ENCODE peak calls at places on chromosomes 7 and 10, in nine cellular contexts. N is BJ, Q is IMR-90, M is bronchial epithelial cell, J is endothelial cell of umbilical vein, C is epithelial cell of proximal tubule, S is GM12865, F is fibroblast of lung, V is right cardiac atrium. U is an unnamed sample.

GRCh38 chr7:21996641-21997040 is 50.9 kb upstream of the CDCA7L start:
- DNase-seq in N (no peak), Q (peak), M (peak), J (peak), C (no peak), S (no peak), F (peak), V (no peak), U (no peak)

GRCh38 chr10:98321203-98321780 is 53.3 kb upstream of the LOXL4 start:
- DNase-seq in N (no peak), Q (no peak), M (no peak), J (no peak), C (no peak), S (no peak), F (no peak), V (no peak), U (no peak)

GRCh38 chr7:151143261-151144015 is 24.1 kb downstream of the GBX1 start:
- DNase-seq in N (no peak), Q (no peak), M (no peak), J (no peak), C (no peak), S (no peak), F (peak), V (no peak), U (no peak)

GRCh38 chr10:56605043-56605442 is 244.0 kb upstream of the ZWINT start:
- DNase-seq in N (no peak), Q (no peak), M (no peak), J (no peak), C (no peak), S (no peak), F (no peak), V (no peak), U (no peak)

GRCh38 chr7:98988641-98989040 is 110.3 kb downstream of the TRRAP start:
- DNase-seq in N (no peak), Q (no peak), M (no peak), J (no peak), C (no peak), S (no peak), F (no peak), V (no peak), U (no peak)

GRCh38 chr10:71720304-71720672 is 710 bp upstream of the C10orf105 start:
- DNase-seq in N (no peak), Q (no peak), M (no peak), J (no peak), C (no peak), S (no peak), F (no peak), V (no peak), U (no peak)

GRCh38 chr10:86023336-86023735 is 343.3 kb downstream of the GRID1 start:
- DNase-seq in N (no peak), Q (no peak), M (no peak), J (no peak), C (no peak), S (no peak), F (no peak), V (no peak), U (no peak)

GRCh38 chr7:2508327-2509231 is 11.0 kb upstream of the LFNG start:
- DNase-seq in N (peak), Q (peak), M (peak), J (no peak), C (no peak), S (peak), F (no peak), V (peak), U (peak)

GRCh38 chr10:60732240-60733188 is 45.8 kb upstream of the CDK1 start:
- DNase-seq in N (no peak), Q (no peak), M (peak), J (no peak), C (no peak), S (peak), F (no peak), V (no peak), U (no peak)

GRCh38 chr7:128838981-128839731 is 8.9 kb downstream of the FLNC start:
- DNase-seq in N (no peak), Q (no peak), M (no peak), J (no peak), C (no peak), S (no peak), F (no peak), V (no peak), U (no peak)

GRCh38 chr7:17158261-17158660 is 140.2 kb upstream of the AHR start:
- DNase-seq in N (no peak), Q (no peak), M (peak), J (no peak), C (no peak), S (no peak), F (no peak), V (no peak), U (no peak)

GRCh38 chr10:133357293-133358151 is at the start of gene FUOM:
- DNase-seq in N (no peak), Q (peak), M (no peak), J (peak), C (no peak), S (peak), F (peak), V (peak), U (no peak)

GRCh38 chr10:30098624-30099023 is 39.2 kb upstream of the JCAD start:
- DNase-seq in N (peak), Q (peak), M (peak), J (peak), C (no peak), S (no peak), F (peak), V (no peak), U (peak)

GRCh38 chr10:58157076-58157766 is 110.5 kb downstream of the IPMK start:
- DNase-seq in N (peak), Q (peak), M (peak), J (no peak), C (peak), S (no peak), F (peak), V (no peak), U (peak)

GRCh38 chr10:65720901-65721300 is 1204.9 kb upstream of the LRRTM3 start:
- DNase-seq in N (no peak), Q (no peak), M (no peak), J (no peak), C (no peak), S (no peak), F (peak), V (no peak), U (no peak)
- H3K4me3 ChIP-seq in N (no peak), Q (no peak), M (no peak), J (no peak), C (no peak), S (no peak), F (no peak), V (no peak), U (no peak)

DNA sequence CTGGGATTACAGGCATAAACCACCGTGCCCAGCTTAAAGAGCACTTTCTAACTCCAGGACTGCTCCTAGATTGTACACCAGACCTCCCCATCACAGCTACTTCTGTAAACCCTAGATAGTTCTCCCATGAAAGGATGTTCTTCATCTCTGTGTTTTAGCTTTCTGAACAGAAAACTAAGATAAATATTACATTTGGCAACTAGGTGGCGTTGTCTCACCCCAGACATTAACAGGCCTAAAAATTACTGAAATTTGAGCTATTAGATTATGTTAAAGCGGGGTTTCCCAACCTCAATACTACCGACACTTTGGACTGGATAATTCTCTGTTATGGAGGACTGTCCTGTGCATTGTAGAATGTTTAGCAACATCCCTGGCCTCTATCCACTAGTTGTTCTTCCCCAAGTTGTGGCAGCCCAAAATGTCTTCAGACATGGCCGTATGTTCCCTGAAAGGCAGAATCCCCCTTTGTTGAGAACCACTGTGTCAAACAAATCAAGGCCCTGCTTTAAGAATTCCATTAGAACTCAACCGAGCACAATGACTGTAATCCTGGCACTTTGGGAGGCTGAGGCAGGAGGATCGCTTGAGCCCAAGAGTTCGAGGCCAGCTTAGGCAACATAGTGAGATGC is 19.1 kb downstream of the ATOH7 start:
- DNase-seq in N (no peak), Q (peak), M (peak), J (peak), C (no peak), S (peak), F (peak), V (no peak), U (no peak)
- H3K4me3 ChIP-seq in N (no peak), Q (no peak), M (no peak), J (no peak), C (no peak), S (no peak), F (no peak), V (no peak), U (no peak)

GRCh38 chr10:46301056-46301645 is 14.4 kb downstream of the ANTXRL start:
- DNase-seq in N (no peak), Q (no peak), M (no peak), J (no peak), C (no peak), S (no peak), F (no peak), V (peak), U (no peak)

GRCh38 chr10:46297406-46298204 is 10.8 kb downstream of the ANTXRL start:
- DNase-seq in N (no peak), Q (no peak), M (no peak), J (no peak), C (no peak), S (no peak), F (no peak), V (peak), U (no peak)

GRCh38 chr10:46299267-46299530 is 12.4 kb downstream of the ANTXRL start:
- DNase-seq in N (no peak), Q (no peak), M (no peak), J (no peak), C (no peak), S (no peak), F (no peak), V (peak), U (no peak)

GRCh38 chr10:46298346-46299266 is 11.8 kb downstream of the ANTXRL start:
- DNase-seq in N (no peak), Q (no peak), M (no peak), J (no peak), C (no peak), S (no peak), F (no peak), V (no peak), U (no peak)

DNA sequence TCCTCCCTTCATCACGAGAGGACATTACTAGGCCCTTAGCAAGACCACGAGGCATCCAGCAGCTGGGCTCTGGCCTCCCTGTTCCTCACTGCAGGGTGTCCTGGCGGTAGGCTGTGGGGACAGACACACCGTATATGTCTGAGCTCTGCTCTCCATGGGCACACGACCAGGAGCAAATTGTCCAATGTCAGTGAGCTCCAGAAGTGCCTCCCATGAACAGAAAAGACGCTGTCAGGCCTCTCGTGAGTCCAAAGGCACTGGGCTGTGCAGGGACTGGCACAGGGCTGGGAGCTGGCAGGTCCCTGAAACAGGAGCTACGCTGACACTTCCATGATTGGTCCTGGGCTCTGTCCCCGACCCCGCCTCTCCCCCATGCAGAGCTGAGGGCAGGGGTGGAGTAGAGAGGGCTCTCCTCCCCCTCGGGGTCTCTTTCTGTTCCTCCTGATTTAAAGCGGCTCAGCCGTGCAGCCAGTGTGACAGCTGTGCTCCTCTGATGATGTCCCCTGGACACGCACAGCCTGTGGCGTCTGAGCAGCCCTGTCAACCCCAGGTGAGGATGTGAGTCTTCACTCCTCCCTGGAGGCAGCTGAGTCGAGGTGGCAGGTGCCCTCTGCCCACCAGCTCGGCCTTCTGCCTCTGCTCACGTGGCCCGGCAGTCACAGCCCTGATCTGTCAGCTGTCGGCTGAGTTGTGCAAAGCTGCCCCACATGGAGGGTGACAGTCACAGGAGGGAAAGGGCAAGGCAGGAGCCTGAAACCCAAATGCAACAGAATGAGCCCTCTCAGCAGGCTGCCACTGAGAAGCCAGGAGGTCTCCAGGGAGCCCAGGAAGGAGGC is 13.0 kb downstream of the ANTXRL start:
- DNase-seq in N (no peak), Q (no peak), M (no peak), J (no peak), C (no peak), S (no peak), F (no peak), V (peak), U (no peak)
- H3K4me3 ChIP-seq in N (no peak), Q (no peak), M (no peak), J (no peak), C (no peak), S (no peak), F (no peak), V (no peak), U (no peak)

DNA sequence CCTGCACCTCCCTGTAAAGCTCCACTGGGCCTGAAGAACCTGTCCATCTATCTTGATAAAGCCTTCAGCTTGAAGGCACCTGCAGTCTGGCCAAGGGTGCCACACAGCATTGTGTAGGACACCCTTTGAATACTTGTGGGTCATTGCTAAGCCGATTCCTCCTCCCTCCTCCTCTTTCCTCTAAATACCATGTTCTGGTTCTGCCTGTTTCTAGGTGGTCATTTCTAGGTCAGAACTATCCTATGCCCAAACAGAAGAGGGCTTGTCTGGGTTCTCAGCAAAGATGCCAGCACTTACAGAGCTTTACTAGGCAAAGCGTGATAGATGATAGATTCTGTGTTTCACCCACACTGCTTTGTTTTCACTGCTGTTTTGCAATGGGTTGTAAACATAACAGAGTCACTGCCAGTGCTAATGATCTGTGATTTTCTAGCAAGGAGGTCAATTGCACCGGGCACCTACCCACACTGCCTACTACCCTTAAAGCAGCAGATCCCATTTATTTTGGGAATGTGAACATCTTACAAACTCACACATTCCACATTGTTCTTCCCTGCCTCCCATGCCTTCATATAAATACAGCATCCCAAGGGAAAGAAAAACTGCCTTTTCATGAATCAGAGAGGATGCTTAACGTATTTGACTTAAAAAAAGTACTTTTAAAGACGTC is 279.1 kb upstream of the PITRM1 start:
- DNase-seq in N (no peak), Q (no peak), M (no peak), J (no peak), C (peak), S (no peak), F (no peak), V (no peak), U (no peak)
- H3K4me3 ChIP-seq in N (no peak), Q (no peak), M (no peak), J (no peak), C (no peak), S (no peak), F (peak), V (no peak), U (no peak)

GRCh38 chr7:93476491-93477344 is 97.8 kb downstream of the CALCR start:
- DNase-seq in N (no peak), Q (no peak), M (no peak), J (no peak), C (no peak), S (no peak), F (no peak), V (no peak), U (no peak)
- H3K4me3 ChIP-seq in N (no peak), Q (no peak), M (no peak), J (no peak), C (no peak), S (no peak), F (no peak), V (no peak), U (no peak)

GRCh38 chr10:3811331-3811870 is 26.4 kb upstream of the KLF6 start:
- DNase-seq in N (no peak), Q (peak), M (peak), J (peak), C (peak), S (peak), F (peak), V (peak), U (no peak)
- H3K4me3 ChIP-seq in N (no peak), Q (peak), M (no peak), J (no peak), C (peak), S (peak), F (no peak), V (no peak), U (no peak)

GRCh38 chr7:149422065-149422913 is 38.6 kb downstream of the ZNF777 start:
- DNase-seq in N (no peak), Q (peak), M (peak), J (peak), C (no peak), S (peak), F (peak), V (peak), U (no peak)

GRCh38 chr7:149420006-149420405 is 40.9 kb downstream of the ZNF777 start:
- DNase-seq in N (no peak), Q (no peak), M (no peak), J (no peak), C (no peak), S (no peak), F (no peak), V (no peak), U (no peak)

GRCh38 chr7:149427096-149427680 is 33.7 kb downstream of the ZNF777 start:
- DNase-seq in N (no peak), Q (no peak), M (no peak), J (no peak), C (no peak), S (no peak), F (no peak), V (no peak), U (no peak)

GRCh38 chr7:149422914-149423285 is 38.0 kb downstream of the ZNF777 start:
- DNase-seq in N (no peak), Q (no peak), M (no peak), J (peak), C (no peak), S (no peak), F (no peak), V (peak), U (no peak)

GRCh38 chr7:149423441-149423970 is 37.4 kb downstream of the ZNF777 start:
- DNase-seq in N (no peak), Q (no peak), M (peak), J (peak), C (no peak), S (no peak), F (no peak), V (peak), U (no peak)
- H3K4me3 ChIP-seq in N (no peak), Q (no peak), M (peak), J (no peak), C (no peak), S (no peak), F (no peak), V (peak), U (no peak)

GRCh38 chr7:37449621-37450020 is 957 bp upstream of the ELMO1 start:
- DNase-seq in N (no peak), Q (no peak), M (no peak), J (no peak), C (no peak), S (no peak), F (no peak), V (no peak), U (no peak)
- H3K4me3 ChIP-seq in N (no peak), Q (no peak), M (no peak), J (no peak), C (no peak), S (peak), F (no peak), V (peak), U (no peak)

DNA sequence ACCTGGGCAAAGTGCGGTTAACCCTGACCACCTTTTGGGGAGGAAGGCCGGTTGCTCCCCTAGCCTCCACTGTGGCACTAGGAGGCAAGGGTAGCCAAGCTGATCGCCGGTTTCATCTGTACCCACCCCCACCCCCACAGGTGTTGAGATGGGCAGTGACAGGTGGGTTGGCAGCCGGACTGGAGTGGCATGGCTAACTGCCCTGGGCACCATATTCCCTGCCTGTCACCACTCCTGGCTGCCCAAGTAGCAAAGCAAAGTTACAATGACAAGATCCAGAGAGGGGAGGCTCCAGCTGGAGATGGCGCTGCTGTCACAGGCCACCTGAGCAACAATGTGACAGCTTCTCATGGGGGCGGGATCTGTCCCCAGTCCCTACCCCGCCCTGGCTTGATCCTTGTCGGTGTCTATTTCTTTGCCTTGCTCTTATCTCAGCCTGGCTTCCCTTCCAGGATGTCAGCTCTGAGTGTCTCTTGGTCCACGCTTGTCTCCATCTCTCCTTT is 27.0 kb upstream of the BMS1 start:
- DNase-seq in N (no peak), Q (no peak), M (no peak), J (no peak), C (no peak), S (no peak), F (no peak), V (no peak), U (no peak)
- H3K4me3 ChIP-seq in N (no peak), Q (no peak), M (no peak), J (no peak), C (no peak), S (no peak), F (no peak), V (no peak), U (no peak)

DNA sequence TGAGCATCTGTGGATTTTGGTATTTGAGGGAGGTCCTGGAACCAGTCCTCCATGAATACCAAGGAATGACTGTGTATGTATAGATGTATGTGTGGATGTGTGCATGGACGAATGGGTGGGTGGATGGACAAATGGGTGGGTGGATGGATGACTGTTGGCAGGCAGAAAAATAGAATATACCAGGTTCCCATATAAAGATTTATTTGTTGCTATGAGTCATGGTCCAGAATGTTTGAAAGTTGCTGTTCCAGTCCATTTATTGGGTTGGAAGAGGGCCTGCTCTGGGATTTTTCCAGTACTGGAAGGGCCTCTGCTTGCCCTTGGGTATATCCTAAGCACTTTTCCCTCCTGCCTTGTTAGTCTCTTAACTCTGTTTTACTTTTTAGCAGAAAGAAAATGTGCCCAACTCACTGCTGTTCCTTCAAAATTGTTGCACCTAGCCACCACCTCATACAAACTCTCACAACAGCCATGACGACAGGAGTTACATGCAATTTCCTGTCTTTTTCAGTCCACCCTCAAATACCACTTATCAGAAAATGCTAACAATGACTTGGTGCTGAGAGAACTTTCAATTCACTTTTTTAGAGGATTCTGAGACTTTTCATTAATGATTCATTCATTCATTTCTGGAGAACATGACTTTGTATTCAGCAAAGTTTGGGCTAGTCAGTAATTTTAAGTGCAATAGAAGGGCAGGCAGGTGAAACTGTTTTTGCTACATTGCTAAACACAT is 108.1 kb downstream of the EEPD1 start:
- DNase-seq in N (no peak), Q (peak), M (no peak), J (no peak), C (no peak), S (peak), F (peak), V (no peak), U (no peak)
- H3K4me3 ChIP-seq in N (no peak), Q (no peak), M (no peak), J (no peak), C (no peak), S (no peak), F (no peak), V (no peak), U (no peak)

U was measured in AG09309.